ENCODE peak calls at places on chromosome 3, in nine cellular contexts. O is stimulated activated CD4-positive, alpha-beta T cell treated with anti-CD3 and anti-CD28 coated beads, Interleukin-12 subunit alpha, Interleukin-12 subunit beta, amount 100 ng/mL, for 24 hours; Y is amniotic stem cell; I is GM04504; S is GM04503; P is fibroblast of the aortic adventitia; X is NCI-H1048; D is NCI-H2081 treated with DMSO at 0.1 percent for 48 hours; V is AG20443. H is an unnamed sample.

GRCh38 chr3:112338021-112338726 is 5.2 kb downstream of the CD200 start:
- DNase-seq in I (no peak), X (no peak), Y (no peak), P (peak; percentile 48), S (no peak), O (no peak), V (no peak), D (no peak), H (no peak)

GRCh38 chr3:119322523-119323400 is 28.6 kb downstream of the ARHGAP31 start:
- DNase-seq in I (peak; percentile 54), X (peak; percentile 51), V (peak; percentile 85), S (no peak), D (peak; percentile 2), O (peak; percentile 90), P (peak; percentile 66), Y (peak; percentile 61), H (no peak)

GRCh38 chr3:154122096-154122911 is 1.1 kb downstream of the ARHGEF26 start:
- DNase-seq in I (no peak), D (no peak), S (no peak), V (peak; percentile 25), X (no peak), Y (no peak), O (no peak), P (no peak), H (no peak)

GRCh38 chr3:5616873-5617272 is 429.4 kb downstream of the EDEM1 start:
- DNase-seq in D (no peak), X (no peak), O (no peak), I (no peak), Y (no peak), V (no peak), P (no peak), S (no peak), H (no peak)

GRCh38 chr3:129424185-129424841 is 4.1 kb downstream of the EFCAB12 start:
- DNase-seq in D (no peak), Y (no peak), S (no peak), O (no peak), P (no peak), X (no peak), V (no peak), I (no peak), H (no peak)

GRCh38 chr3:66075281-66075680 is 36.6 kb upstream of the MAGI1 start:
- DNase-seq in I (peak; percentile 46), X (no peak), P (peak; percentile 78), S (peak; percentile 48), V (peak; percentile 76), O (no peak), D (no peak), Y (no peak), H (peak; percentile 12)

GRCh38 chr3:122927726-122928125 is 99.8 kb downstream of the SEMA5B start:
- DNase-seq in Y (no peak), D (no peak), P (no peak), S (no peak), I (no peak), X (no peak), V (no peak), O (no peak), H (no peak)

GRCh38 chr3:172194702-172195392 is 155.5 kb downstream of the FNDC3B start:
- DNase-seq in V (no peak), D (peak; percentile 15), O (no peak), P (no peak), Y (no peak), I (no peak), S (no peak), X (no peak), H (no peak)

GRCh38 chr3:174883881-174884675 is 24.9 kb downstream of the NAALADL2 start:
- DNase-seq in O (no peak), V (no peak), I (no peak), D (no peak), X (no peak), S (no peak), Y (no peak), P (no peak), H (no peak)

H was measured in AG04449.